ENCODE peak calls at places on chromosomes 12 and 14, in five cellular contexts. F, Q, G, D and J are unnamed samples.

GRCh38 chr14:71332476-71332875 is 425.2 kb downstream of the PCNX1 start:
- DNase-seq in F (no peak), Q (no peak), G (no peak), D (no peak), J (no peak)

GRCh38 chr12:24596768-24597388 is 352.0 kb downstream of the BCAT1 start:
- DNase-seq in F (peak), Q (no peak), G (peak), D (no peak), J (no peak)

GRCh38 chr12:13182881-13183280 is 13.6 kb upstream of the EMP1 start:
- DNase-seq in F (no peak), Q (no peak), G (no peak), D (no peak), J (no peak)

GRCh38 chr12:64680235-64680634 is 69.9 kb downstream of the RASSF3 start:
- DNase-seq in F (no peak), Q (no peak), G (no peak), D (no peak), J (no peak)

GRCh38 chr12:1872448-1872847 is 46.0 kb downstream of the CACNA2D4 start:
- DNase-seq in F (no peak), Q (no peak), G (no peak), D (no peak), J (no peak)

GRCh38 chr14:54627325-54627717 is 60.4 kb downstream of the SAMD4A start:
- DNase-seq in F (no peak), Q (no peak), G (no peak), D (no peak), J (no peak)

GRCh38 chr14:70392676-70393075 is 24.2 kb downstream of the SYNJ2BP start:
- DNase-seq in F (no peak), Q (no peak), G (no peak), D (no peak), J (no peak)

GRCh38 chr12:60689137-60689536 is 1093.3 kb downstream of the SLC16A7 start:
- DNase-seq in F (no peak), Q (no peak), G (no peak), D (no peak), J (no peak)

GRCh38 chr12:101608301-101609133 is 13.7 kb downstream of the MYBPC1 start:
- DNase-seq in F (peak), Q (no peak), G (no peak), D (peak), J (peak)

GRCh38 chr12:102535306-102535705 is 54.9 kb upstream of the IGF1 start:
- DNase-seq in F (no peak), Q (no peak), G (no peak), D (no peak), J (no peak)

GRCh38 chr12:4278582-4278939 is 5.0 kb downstream of the CCND2 start:
- DNase-seq in F (peak), Q (no peak), G (no peak), D (peak), J (peak)

GRCh38 chr12:3101309-3102022 is 24.3 kb downstream of the TSPAN9 start:
- DNase-seq in F (no peak), Q (peak), G (peak), D (no peak), J (no peak)

GRCh38 chr14:104076743-104077142 is 8.8 kb upstream of the ASPG start:
- DNase-seq in F (no peak), Q (no peak), G (no peak), D (no peak), J (no peak)

GRCh38 chr12:130977046-130977758 is 23.5 kb downstream of the ADGRD1 start:
- DNase-seq in F (no peak), Q (no peak), G (no peak), D (no peak), J (no peak)

GRCh38 chr12:106046301-106046846 is 92.4 kb downstream of the NUAK1 start:
- DNase-seq in F (no peak), Q (no peak), G (no peak), D (no peak), J (no peak)

GRCh38 chr12:26688344-26688904 is 144.6 kb downstream of the ITPR2 start:
- DNase-seq in F (no peak), Q (no peak), G (no peak), D (no peak), J (no peak)

GRCh38 chr12:11628353-11628752 is 21.1 kb upstream of the ETV6 start:
- DNase-seq in F (no peak), Q (no peak), G (no peak), D (no peak), J (no peak)

GRCh38 chr12:115296613-115297012 is 612.6 kb upstream of the TBX3 start:
- DNase-seq in F (no peak), Q (no peak), G (no peak), D (no peak), J (no peak)

GRCh38 chr12:15227004-15227679 is 5.9 kb upstream of the RERG start:
- DNase-seq in F (peak), Q (peak), G (peak), D (peak), J (peak)

GRCh38 chr12:57452937-57453509 is 2.1 kb upstream of the INHBE start:
- DNase-seq in F (peak), Q (peak), G (peak), D (peak), J (peak)

GRCh38 chr12:30694412-30694955 is 1.2 kb downstream of the IPO8 start:
- DNase-seq in F (peak), Q (no peak), G (no peak), D (no peak), J (no peak)

GRCh38 chr14:22427771-22428228 is 161.2 kb downstream of the DAD1 start:
- DNase-seq in F (peak), Q (peak), G (peak), D (no peak), J (no peak)

GRCh38 chr14:75885829-75886228 is 96.0 kb downstream of the TGFB3 start:
- DNase-seq in F (no peak), Q (no peak), G (peak), D (no peak), J (no peak)
- H3K4me3 ChIP-seq in F (no peak), Q (no peak), G (no peak), D (no peak), J (no peak)

DNA sequence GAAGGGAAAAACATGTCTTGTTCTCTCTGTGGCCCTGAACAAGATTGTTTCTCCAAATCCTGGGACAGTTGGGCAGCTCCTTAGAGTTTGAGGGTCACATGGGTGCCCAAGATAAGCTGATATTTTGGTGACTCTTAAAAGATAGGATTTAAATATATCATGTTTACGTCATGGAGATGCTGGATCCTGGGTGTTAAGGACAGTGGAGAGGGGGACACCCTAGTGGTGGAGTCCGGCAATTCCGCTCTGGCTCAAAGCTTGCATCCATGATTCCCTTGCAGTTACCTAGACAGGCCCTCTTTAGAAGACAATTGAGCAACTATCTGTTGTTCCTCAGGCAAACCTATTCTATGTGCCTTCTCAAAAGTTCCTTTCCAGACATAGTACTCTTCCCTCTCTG is 101.8 kb downstream of the CMKLR1 start:
- DNase-seq in F (no peak), Q (no peak), G (no peak), D (no peak), J (no peak)
- TF ChIP-seq CTCF in F (no peak), Q (no peak), G (no peak), D (no peak), J (no peak)

GRCh38 chr14:91284146-91284790 is 39.8 kb upstream of the GPR68 start:
- DNase-seq in F (peak), Q (peak), G (peak), D (no peak), J (no peak)
- H3K4me3 ChIP-seq in F (no peak), Q (no peak), G (no peak), D (no peak), J (no peak)

DNA sequence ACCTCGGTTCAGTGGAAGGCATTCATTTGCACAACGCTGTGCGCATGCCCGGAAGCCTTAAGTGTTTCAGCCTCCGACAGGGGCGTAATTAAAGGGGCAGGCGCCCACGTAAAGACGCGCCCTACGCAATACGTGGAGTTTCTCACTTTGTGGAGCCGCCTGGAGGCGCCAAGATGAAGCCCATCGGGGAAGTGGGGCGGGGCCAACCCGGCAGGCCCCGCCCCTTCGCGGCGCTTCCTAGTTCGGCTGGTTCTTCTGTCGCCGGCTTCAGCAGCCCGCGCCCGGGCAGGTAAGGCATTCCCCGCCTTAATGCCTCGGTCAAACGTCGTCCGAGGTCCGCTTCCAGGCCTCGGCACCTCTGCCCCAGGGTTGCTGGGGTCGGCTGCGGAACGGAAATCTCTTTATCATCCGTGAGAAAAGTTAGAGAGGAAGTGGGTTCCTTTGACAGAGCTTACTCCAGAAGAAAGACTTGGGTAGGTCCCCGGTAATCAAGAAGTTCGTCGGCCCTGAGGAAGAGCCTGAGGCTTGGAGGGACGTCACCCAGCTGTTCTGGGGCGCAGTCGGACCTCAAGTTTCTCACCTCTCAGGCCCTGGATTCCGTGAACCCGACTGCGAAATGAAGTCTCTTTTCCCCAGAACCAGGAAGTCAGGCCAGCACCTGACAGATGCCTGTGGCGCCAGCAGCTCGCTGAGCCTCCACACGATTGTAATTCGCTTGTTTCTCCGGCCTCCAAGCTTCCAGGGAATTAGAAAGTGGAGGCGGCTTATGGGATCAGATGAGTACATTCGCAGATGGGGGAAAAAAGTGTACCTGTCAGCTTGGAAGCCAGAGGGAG is at the start of the genes IRAK4 and PUS7L:
- DNase-seq in F (peak), Q (peak), G (peak), D (peak), J (peak)
- TF ChIP-seq CTCF in F (peak), Q (peak), G (peak), D (peak), J (peak)

DNA sequence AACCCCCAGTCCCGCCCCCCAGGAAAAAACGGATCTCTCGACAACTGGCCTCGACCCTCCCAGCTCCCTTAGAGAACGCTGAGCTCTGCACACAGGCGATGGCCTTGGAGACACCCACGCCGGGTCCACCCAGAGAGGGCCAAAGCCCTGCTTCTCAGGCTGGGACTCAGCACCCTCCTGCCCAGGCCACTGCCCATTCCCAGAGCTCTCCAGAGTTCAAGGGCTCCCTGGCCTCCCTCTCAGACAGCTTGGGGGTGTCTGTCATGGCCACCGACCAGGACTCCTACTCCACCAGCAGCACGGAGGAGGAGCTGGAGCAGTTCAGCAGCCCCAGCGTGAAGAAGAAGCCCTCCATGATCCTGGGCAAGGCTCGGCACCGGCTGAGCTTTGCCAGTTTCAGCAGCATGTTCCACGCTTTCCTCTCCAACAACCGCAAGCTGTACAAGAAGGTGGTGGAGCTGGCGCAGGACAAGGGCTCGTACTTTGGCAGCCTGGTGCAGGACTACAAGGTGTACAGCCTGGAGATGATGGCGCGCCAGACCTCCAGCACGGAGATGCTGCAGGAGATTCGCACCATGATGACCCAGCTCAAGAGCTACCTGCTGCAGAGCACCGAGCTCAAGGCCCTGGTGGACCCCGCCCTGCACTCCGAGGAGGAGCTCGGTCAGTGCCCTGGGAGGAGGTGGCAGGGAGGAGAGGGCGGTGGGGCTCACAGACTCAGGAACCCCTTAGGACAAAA is 95.8 kb downstream of the LGMN start:
- DNase-seq in F (no peak), Q (no peak), G (no peak), D (no peak), J (no peak)
- H3K4me3 ChIP-seq in F (no peak), Q (no peak), G (no peak), D (no peak), J (peak)

GRCh38 chr14:95415993-95416392 is 96.3 kb upstream of the CLMN start:
- DNase-seq in F (no peak), Q (no peak), G (no peak), D (no peak), J (peak)

GRCh38 chr14:95418858-95419257 is 97.6 kb downstream of the SYNE3 start:
- DNase-seq in F (no peak), Q (no peak), G (no peak), D (no peak), J (no peak)

GRCh38 chr14:95413289-95414215 is 93.8 kb upstream of the CLMN start:
- DNase-seq in F (no peak), Q (no peak), G (no peak), D (no peak), J (no peak)

GRCh38 chr14:95419569-95419968 is 96.9 kb downstream of the SYNE3 start:
- DNase-seq in F (no peak), Q (no peak), G (no peak), D (no peak), J (no peak)

DNA sequence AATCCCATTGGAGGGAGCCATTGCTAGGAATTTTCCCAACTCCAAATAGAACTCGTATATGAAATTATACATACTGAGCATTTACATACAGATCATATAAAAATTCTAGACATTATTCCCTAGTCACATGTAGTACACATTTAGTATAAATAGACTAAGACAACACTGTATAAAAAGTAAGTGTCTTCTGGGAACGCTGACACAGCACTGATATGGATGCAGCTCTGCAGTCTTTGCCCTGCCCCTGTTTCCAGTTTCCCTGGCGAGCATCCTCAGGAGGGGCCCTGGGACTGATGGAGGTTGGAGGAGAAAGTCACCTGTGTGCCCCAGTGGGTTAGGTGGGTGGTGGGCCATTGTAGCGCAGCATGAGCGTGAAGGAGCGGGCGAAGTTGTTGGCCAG is 97.8 kb upstream of the CLMN start:
- DNase-seq in F (no peak), Q (no peak), G (no peak), D (no peak), J (no peak)
- TF ChIP-seq CTCF in F (no peak), Q (no peak), G (no peak), D (no peak), J (no peak)

GRCh38 chr14:99230271-99231141 is 41.5 kb downstream of the BCL11B start:
- DNase-seq in F (peak), Q (no peak), G (no peak), D (no peak), J (no peak)
- H3K4me3 ChIP-seq in F (no peak), Q (no peak), G (no peak), D (no peak), J (no peak)

DNA sequence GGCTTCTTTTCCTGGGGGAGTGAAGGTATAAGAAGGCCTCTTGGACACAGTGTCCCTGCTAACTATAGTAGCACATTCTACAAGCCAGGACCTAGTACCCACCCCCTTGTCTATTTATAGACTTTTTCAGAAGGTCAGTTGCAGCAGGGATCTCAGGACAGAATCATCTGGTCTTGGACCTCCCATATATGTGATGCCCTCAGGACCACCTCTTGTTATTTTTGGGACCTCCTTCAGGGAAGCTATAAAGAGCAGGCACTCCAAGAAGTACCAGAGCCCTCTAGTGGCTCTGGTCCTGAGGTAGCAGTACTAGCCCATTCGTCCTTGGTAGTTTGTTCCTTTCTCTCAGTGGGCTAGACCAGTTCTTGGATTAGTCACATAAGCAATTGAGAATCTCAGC is 4.3 kb downstream of the COQ10A start:
- DNase-seq in F (peak), Q (no peak), G (peak), D (peak), J (no peak)
- TF ChIP-seq CTCF in F (peak), Q (no peak), G (peak), D (peak), J (peak)

GRCh38 chr12:110466791-110467190 is 1.3 kb downstream of the GPN3 start:
- DNase-seq in F (no peak), Q (no peak), G (no peak), D (no peak), J (no peak)
- H3K4me3 ChIP-seq in F (no peak), Q (peak), G (no peak), D (no peak), J (peak)